ENCODE peak calls at places on chromosomes 5 and 9, in eight cellular contexts. N, X, K, G, H, Y, Q and E are unnamed samples.

GRCh38 chr9:106420511-106420944 is 442.4 kb upstream of the ZNF462 start:
- DNase-seq in N (no peak), H (no peak), K (peak; percentile 7), X (no peak), Y (no peak), Q (no peak), G (no peak), E (peak; percentile 56)

GRCh38 chr5:1420211-1421195 is 24.7 kb downstream of the SLC6A3 start:
- DNase-seq in N (no peak), Y (no peak), H (no peak), Q (no peak), K (no peak), G (peak; percentile 1), X (no peak), E (no peak)

GRCh38 chr9:132792547-132792946 is 85.5 kb downstream of the AK8 start:
- DNase-seq in N (no peak), G (no peak), H (no peak), Y (no peak), X (no peak), Q (no peak), K (no peak), E (no peak)

GRCh38 chr5:34957857-34958690 is 28.7 kb downstream of the DNAJC21 start:
- DNase-seq in Y (no peak), H (peak; percentile 36), K (peak; percentile 36), G (peak; percentile 42), N (no peak), X (no peak), Q (peak; percentile 28), E (no peak)

GRCh38 chr5:173901705-173902104 is 13.6 kb downstream of the CPEB4 start:
- DNase-seq in Q (no peak), H (no peak), G (no peak), N (no peak), X (no peak), K (no peak), Y (no peak), E (no peak)

GRCh38 chr5:158852622-158853021 is 247.1 kb downstream of the EBF1 start:
- DNase-seq in X (no peak), Q (no peak), H (no peak), Y (no peak), G (no peak), N (no peak), K (no peak), E (no peak)

GRCh38 chr9:14209399-14209990 is 104.4 kb downstream of the NFIB start:
- DNase-seq in G (no peak), H (no peak), Y (no peak), Q (no peak), X (no peak), N (no peak), K (no peak), E (no peak)

GRCh38 chr9:69056416-69056815 is 20.9 kb downstream of the FXN start:
- DNase-seq in H (no peak), G (no peak), X (no peak), K (no peak), N (no peak), Y (no peak), Q (no peak), E (no peak)

GRCh38 chr9:132014218-132014800 is 65.4 kb downstream of the MED27 start:
- DNase-seq in Y (no peak), Q (no peak), N (no peak), K (no peak), G (no peak), X (no peak), H (no peak), E (no peak)

GRCh38 chr9:82356131-82356530 is 367.6 kb downstream of the SPATA31D1 start:
- DNase-seq in H (no peak), X (no peak), Y (no peak), K (no peak), G (no peak), Q (no peak), N (no peak), E (no peak)

GRCh38 chr5:62980884-62981283 is 402.3 kb downstream of the LRRC70 start:
- DNase-seq in Q (no peak), N (no peak), X (no peak), K (no peak), G (no peak), H (no peak), Y (no peak), E (no peak)

GRCh38 chr5:143016777-143017374 is 246.7 kb downstream of the ARHGAP26 start:
- DNase-seq in G (peak; percentile 73), X (no peak), N (peak; percentile 47), Q (peak; percentile 63), K (peak; percentile 62), H (peak; percentile 75), Y (no peak), E (no peak)

GRCh38 chr9:15927131-15927530 is 374.3 kb downstream of the CCDC171 start:
- DNase-seq in G (peak; percentile 76), K (no peak), Y (no peak), X (no peak), Q (no peak), H (peak; percentile 24), N (no peak), E (no peak)

GRCh38 chr5:69315972-69316371 is 16.6 kb downstream of the CCDC125 start:
- DNase-seq in H (no peak), K (no peak), Y (no peak), X (no peak), G (no peak), Q (no peak), N (no peak), E (no peak)

GRCh38 chr9:36101916-36102741 is 34.4 kb upstream of the GLIPR2 start:
- DNase-seq in K (peak; percentile 99), X (no peak), G (peak; percentile 100), Y (no peak), H (peak; percentile 100), N (no peak), Q (no peak), E (no peak)

DNA sequence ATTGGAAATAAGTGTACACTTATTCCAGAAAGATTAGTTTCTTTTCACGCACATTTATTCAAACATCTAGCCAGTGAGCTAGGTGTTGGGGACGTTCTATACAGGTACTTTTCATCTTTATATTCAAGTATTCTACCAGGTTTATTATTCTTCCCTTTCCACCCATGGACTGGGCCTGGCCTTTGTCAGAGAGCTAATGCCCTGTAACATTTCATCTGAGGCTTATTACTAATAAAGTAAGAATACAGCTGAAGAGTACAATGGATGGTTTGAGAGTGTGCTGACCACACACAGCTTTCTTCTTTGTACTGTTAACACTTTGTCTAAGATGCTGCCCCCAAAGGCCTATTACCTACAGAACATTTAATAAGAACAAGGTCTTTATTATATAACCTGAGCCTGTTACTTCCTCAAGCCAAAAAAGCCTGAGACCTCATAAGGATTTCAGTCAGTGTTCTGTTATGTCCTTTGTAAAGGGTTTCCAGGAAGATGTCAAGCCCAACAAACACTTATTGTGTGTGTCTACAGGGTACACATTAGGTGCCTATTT is 93.5 kb downstream of the ZNF608 start:
- DNase-seq in Y (no peak), X (no peak), N (no peak), K (no peak), G (no peak), H (no peak), Q (no peak), E (no peak)
- TF ChIP-seq CTCF in Y (no peak), X (no peak), N (no peak), K (no peak), G (no peak), H (no peak), Q (no peak), E (no peak)

DNA sequence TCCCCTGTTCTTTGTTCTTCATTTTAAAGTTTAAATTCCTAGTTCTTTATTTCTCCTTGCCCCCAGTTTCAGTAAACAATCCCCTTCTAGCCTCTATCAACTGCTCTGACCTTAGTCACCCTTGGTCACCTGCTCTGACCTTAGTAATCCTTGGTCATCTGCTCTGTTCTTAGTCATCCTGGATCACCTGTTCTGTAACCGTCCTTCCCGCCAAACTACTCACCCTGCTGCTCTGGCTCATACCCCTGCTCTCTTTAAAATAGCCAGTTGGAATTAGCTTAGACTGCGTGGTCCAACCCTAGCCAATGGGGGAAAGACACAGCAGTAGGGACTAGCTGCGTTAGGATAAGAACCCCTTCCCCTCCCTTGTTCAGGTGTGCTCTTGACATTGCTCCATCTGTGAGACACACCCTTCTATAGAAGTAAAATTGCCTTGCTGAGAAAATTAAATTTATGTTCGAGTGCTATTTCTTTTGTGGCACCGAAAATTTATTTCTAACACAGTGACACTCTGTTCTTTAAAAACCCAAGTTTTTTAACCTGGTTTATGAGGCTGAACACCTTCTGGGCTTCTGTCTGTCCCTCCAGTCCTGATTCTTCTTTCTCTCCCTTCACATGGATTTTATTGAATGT is 3.8 kb downstream of the PRRC1 start:
- DNase-seq in H (no peak), G (no peak), N (no peak), X (no peak), Y (no peak), Q (no peak), K (no peak), E (no peak)
- H3K4me3 ChIP-seq in H (no peak overlapping the region), G (no peak overlapping the region), N (no peak overlapping the region), X (no peak overlapping the region), Y (no peak overlapping the region), Q (no peak overlapping the region), K (no peak overlapping the region), E (no peak overlapping the region)

DNA sequence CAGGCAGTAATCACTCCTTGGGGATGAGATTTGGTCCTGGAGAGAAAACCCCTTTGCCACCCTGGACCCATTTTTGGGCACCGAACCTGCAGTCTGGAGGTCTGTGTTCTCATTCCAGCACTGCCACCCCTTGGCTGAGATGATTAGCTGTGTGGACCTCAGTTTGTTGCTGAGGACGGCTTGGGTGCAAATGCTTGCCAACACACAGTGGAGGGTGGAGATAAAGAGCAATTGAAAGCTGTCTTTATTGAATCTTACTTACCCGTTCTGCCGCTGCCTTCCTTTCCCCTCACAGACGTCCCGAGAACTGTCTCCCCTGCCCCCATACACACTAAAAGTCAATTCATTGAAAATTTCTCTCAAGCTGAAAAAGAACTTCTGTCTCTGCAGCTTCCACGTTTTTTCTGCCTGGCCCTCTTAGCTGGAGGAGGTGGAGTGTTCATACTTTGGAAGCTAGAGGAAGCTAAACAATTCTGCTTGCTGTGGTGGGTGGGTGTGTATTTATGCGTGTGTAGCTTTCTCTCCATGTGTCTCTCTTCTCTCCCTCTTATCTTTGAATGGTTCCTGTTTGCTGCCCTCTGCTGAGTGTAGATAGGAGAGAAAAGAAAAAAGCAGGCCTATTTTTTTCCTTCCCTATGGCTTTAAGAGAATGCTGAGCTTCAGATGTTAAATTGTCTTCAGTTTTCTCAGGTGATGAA is 6.6 kb downstream of the GALNT10 start:
- DNase-seq in K (peak; percentile 58), N (no peak), H (peak; percentile 87), Y (no peak), X (no peak), Q (no peak), G (peak; percentile 80), E (no peak)
- TF ChIP-seq CTCF in K (peak; percentile 52), N (no peak), H (peak; percentile 70), Y (no peak), X (no peak), Q (no peak), G (peak; percentile 59), E (peak; percentile 12)

DNA sequence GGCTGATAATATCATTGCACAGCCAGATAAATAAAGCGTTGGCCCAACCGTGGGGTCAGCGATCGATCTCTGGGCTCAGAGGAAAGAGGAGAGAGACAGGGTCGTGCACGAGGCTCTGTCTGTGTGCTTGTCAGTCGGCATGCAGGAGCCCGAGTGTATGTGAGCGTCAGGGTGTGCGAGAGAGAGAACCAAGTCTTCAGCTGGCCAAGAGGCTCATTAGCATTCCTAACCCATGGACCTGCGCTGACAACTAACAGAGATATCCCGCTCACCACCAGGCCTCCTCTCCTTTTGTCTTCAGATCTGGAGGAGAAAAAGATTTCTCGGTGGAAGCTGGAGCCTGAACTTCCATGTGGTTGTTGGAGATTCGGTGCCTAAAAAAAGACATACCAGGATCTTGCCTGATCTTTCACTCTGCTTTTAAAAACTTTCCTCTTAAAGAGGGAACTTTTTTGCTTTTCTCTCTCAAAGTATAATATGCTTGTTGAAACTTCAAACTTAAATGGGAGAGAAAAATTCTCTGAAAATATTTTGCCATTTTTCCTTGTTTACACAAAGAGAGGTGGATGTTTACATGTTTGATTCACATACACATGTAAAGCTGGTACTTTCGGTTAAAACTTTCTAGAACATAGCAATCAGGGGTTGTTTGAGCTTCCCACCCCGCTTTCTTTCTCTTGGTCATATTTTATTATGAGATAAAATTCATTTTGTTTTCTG is 16.6 kb downstream of the NR2F1 start:
- DNase-seq in H (peak; percentile 88), N (no peak), Q (no peak), G (no peak), Y (no peak), K (no peak), X (no peak), E (no peak)
- H3K4me3 ChIP-seq in H (peak overlapping the region; percentile 13), N (no peak overlapping the region), Q (no peak overlapping the region), G (no peak overlapping the region), Y (no peak overlapping the region), K (peak overlapping the region; percentile 20), X (no peak overlapping the region), E (no peak overlapping the region)